ENCODE peak calls at places on chromosomes 16 and 17, in eight cellular contexts. A is left ventricle myocardium superior; X is activated CD4-positive, alpha-beta T cell treated with anti-CD3 and anti-CD28 coated beads, Interleukin-2, amount 50 U/mL, for 48 hours; B is H7; U is neural crest cell; C is fibroblast of the conjunctiva; M is endothelial cell of umbilical vein; Q is progenitor cell of endocrine pancreas. Y is an unnamed sample.

GRCh38 chr17:57889892-57890856 is 40.3 kb upstream of the MRPS23 start:
- DNase-seq in A (peak; percentile 93), X (no peak), B (no peak), U (no peak), C (peak; percentile 72), M (peak; percentile 72), Q (no peak), Y (peak; percentile 86)

GRCh38 chr16:53817117-53817516 is 113.2 kb downstream of the FTO start:
- DNase-seq in A (no peak), X (no peak), B (no peak), U (no peak), C (peak; percentile 91), M (peak; percentile 64), Q (no peak), Y (peak; percentile 74)

GRCh38 chr17:63843387-63844292 is 1.2 kb upstream of the SMARCD2 start:
- DNase-seq in A (peak; percentile 61), X (peak; percentile 40), B (peak; percentile 19), U (no peak), C (peak; percentile 75), M (peak; percentile 71), Q (no peak), Y (peak; percentile 67)

GRCh38 chr17:76383645-76384221 is 676 bp upstream of the SPHK1 start:
- DNase-seq in A (peak; percentile 77), X (peak; percentile 59), B (peak; percentile 91), U (peak; percentile 45), C (no peak), M (peak; percentile 68), Q (peak; percentile 43), Y (peak; percentile 24)

GRCh38 chr17:57289130-57289529 is 32.8 kb downstream of the MSI2 start:
- DNase-seq in A (no peak), X (no peak), B (no peak), U (no peak), C (no peak), M (no peak), Q (no peak), Y (no peak)

GRCh38 chr17:54494731-54495715 is 405.6 kb upstream of the TOM1L1 start:
- DNase-seq in A (no peak), X (no peak), B (no peak), U (no peak), C (no peak), M (no peak), Q (no peak), Y (no peak)

GRCh38 chr16:70162041-70162451 is 11.5 kb upstream of the CLEC18C start:
- DNase-seq in A (no peak), X (no peak), B (peak; percentile 29), U (no peak), C (peak; percentile 20), M (peak; percentile 60), Q (no peak), Y (peak; percentile 24)

GRCh38 chr17:31724026-31724425 is 135.0 kb downstream of the COPRS start:
- DNase-seq in A (no peak), X (no peak), B (no peak), U (no peak), C (no peak), M (peak; percentile 74), Q (no peak), Y (no peak)

GRCh38 chr17:66855204-66855603 is 20.3 kb downstream of the CACNG5 start:
- DNase-seq in A (no peak), X (peak; percentile 57), B (peak; percentile 82), U (no peak), C (no peak), M (no peak), Q (no peak), Y (no peak)

GRCh38 chr16:35598696-35599332 is 2139.4 kb downstream of the TP53TG3F start:
- DNase-seq in A (no peak), X (no peak), B (no peak), U (no peak), C (no peak), M (no peak), Q (no peak), Y (no peak)

GRCh38 chr17:40312131-40312731 is 3.3 kb downstream of the RARA start:
- DNase-seq in A (peak; percentile 82), X (no peak), B (peak; percentile 44), U (no peak), C (no peak), M (no peak), Q (no peak), Y (no peak)

GRCh38 chr16:82061861-82062525 is 26.9 kb downstream of the HSD17B2 start:
- DNase-seq in A (no peak), X (no peak), B (peak; percentile 44), U (no peak), C (peak; percentile 8), M (peak; percentile 55), Q (no peak), Y (no peak)

GRCh38 chr17:41494524-41494923 is 4.8 kb upstream of the KRT36 start:
- DNase-seq in A (no peak), X (no peak), B (no peak), U (no peak), C (no peak), M (peak; percentile 12), Q (no peak), Y (no peak)

GRCh38 chr17:59353106-59353854 is 21.8 kb downstream of the YPEL2 start:
- DNase-seq in A (no peak), X (no peak), B (no peak), U (no peak), C (no peak), M (no peak), Q (no peak), Y (no peak)

GRCh38 chr17:51572115-51572514 is 311.8 kb downstream of the UTP18 start:
- DNase-seq in A (no peak), X (no peak), B (no peak), U (no peak), C (no peak), M (no peak), Q (no peak), Y (no peak)

GRCh38 chr16:50695017-50696000 is 1.9 kb downstream of the NOD2 start:
- DNase-seq in A (no peak), X (no peak), B (no peak), U (no peak), C (no peak), M (no peak), Q (no peak), Y (no peak)

GRCh38 chr17:17235212-17236174 is 1.5 kb downstream of the FLCN start:
- DNase-seq in A (no peak), X (no peak), B (peak; percentile 38), U (no peak), C (no peak), M (peak; percentile 36), Q (no peak), Y (peak; percentile 32)

GRCh38 chr17:35368086-35368824 is 5.2 kb downstream of the SLFN11 start:
- DNase-seq in A (no peak), X (no peak), B (peak; percentile 27), U (no peak), C (no peak), M (no peak), Q (no peak), Y (no peak)

Y was measured in GM04504.